ENCODE peak calls at places on chromosomes 11 and 22, in six cellular contexts. B is NCI-H774; F is GM18507; I is fibroblast of pulmonary artery; E is activated effector memory CD4-positive, alpha-beta T cell treated with anti-CD3 and anti-CD28 coated beads, Interleukin-2, amount 50 U/mL, for 16 hours; V is erythroblast. K is an unnamed sample.

GRCh38 chr11:114395776-114396175 is 4.5 kb downstream of the C11orf71 start:
- DNase-seq in I (no peak), V (peak; percentile 28), F (no peak), E (no peak), B (no peak), K (no peak)

GRCh38 chr22:35039625-35040024 is 26.3 kb upstream of the ISX start:
- DNase-seq in I (no peak), F (no peak), V (no peak), E (no peak), B (no peak), K (no peak)

GRCh38 chr22:37455896-37456295 is 28.6 kb upstream of the ELFN2 start:
- DNase-seq in F (no peak), B (no peak), V (no peak), I (peak; percentile 17), E (no peak), K (no peak)

GRCh38 chr22:24107668-24108067 is 73.6 kb upstream of the SUSD2 start:
- DNase-seq in E (no peak), V (no peak), B (no peak), F (no peak), I (peak; percentile 89), K (no peak)

GRCh38 chr11:26247340-26247739 is 84.6 kb upstream of the ANO3 start:
- DNase-seq in I (peak; percentile 21), F (no peak), E (no peak), B (no peak), V (no peak), K (no peak)

GRCh38 chr11:82047200-82047599 is 686.5 kb downstream of the FAM181B start:
- DNase-seq in V (no peak), F (no peak), I (no peak), B (no peak), E (no peak), K (no peak)

GRCh38 chr11:111923351-111923788 is 4.7 kb downstream of the C11orf52 start:
- DNase-seq in F (no peak), B (no peak), V (no peak), I (peak; percentile 55), E (no peak), K (no peak)

GRCh38 chr11:109320595-109320994 is 101.4 kb upstream of the C11orf87 start:
- DNase-seq in I (peak; percentile 64), V (no peak), F (no peak), B (no peak), E (no peak), K (no peak)

GRCh38 chr11:34654491-34655334 is 33.8 kb downstream of the EHF start:
- DNase-seq in B (peak; percentile 14), V (no peak), F (no peak), I (peak; percentile 85), E (no peak), K (no peak)

GRCh38 chr11:69637956-69638871 is 2.7 kb upstream of the CCND1 start:
- DNase-seq in B (no peak), E (no peak), I (peak; percentile 64), F (no peak), V (no peak), K (no peak)

GRCh38 chr22:27629908-27630733 is 171.4 kb downstream of the MN1 start:
- DNase-seq in V (no peak), B (no peak), E (no peak), F (no peak), I (no peak), K (no peak)

GRCh38 chr22:23029521-23030228 is 40.6 kb upstream of the GNAZ start:
- DNase-seq in I (no peak), V (no peak), E (no peak), F (no peak), B (no peak), K (no peak)

GRCh38 chr22:19132153-19132552 is 1.0 kb downstream of the TSSK2 start:
- DNase-seq in V (no peak), B (no peak), I (no peak), E (no peak), F (no peak), K (no peak)

GRCh38 chr11:116193321-116194114 is 579.3 kb downstream of the BUD13 start:
- DNase-seq in F (no peak), B (peak; percentile 67), E (no peak), I (peak; percentile 55), V (no peak), K (no peak)

GRCh38 chr22:38706101-38706884 is 549 bp downstream of the GTPBP1 start:
- DNase-seq in F (no peak), I (peak; percentile 36), V (peak; percentile 79), B (no peak), E (peak; percentile 76), K (no peak)

GRCh38 chr11:103994111-103994510 is 42.3 kb upstream of the DDI1 start:
- DNase-seq in E (no peak), F (no peak), V (no peak), B (no peak), I (no peak), K (no peak)

GRCh38 chr22:27576413-27576812 is 225.1 kb downstream of the MN1 start:
- DNase-seq in I (no peak), F (no peak), V (no peak), B (no peak), E (no peak), K (no peak)

GRCh38 chr11:96188625-96189006 is 154.4 kb downstream of the MAML2 start:
- DNase-seq in B (no peak), E (peak; percentile 66), I (peak; percentile 75), V (no peak), F (peak; percentile 20), K (no peak)

GRCh38 chr11:104968365-104968855 is at the start of gene CASP4:
- DNase-seq in B (peak; percentile 78), F (no peak), E (no peak), I (peak; percentile 89), V (peak; percentile 47), K (no peak)

GRCh38 chr11:77418981-77419592 is 54.8 kb downstream of the PAK1 start:
- DNase-seq in V (no peak), F (no peak), E (no peak), B (no peak), I (peak; percentile 20), K (no peak)

GRCh38 chr22:47371263-47372090 is 609.0 kb downstream of the TBC1D22A start:
- DNase-seq in V (no peak), F (no peak), B (no peak), E (peak; percentile 51), I (no peak), K (no peak)

GRCh38 chr22:43310311-43310710 is 32.9 kb downstream of the SCUBE1 start:
- DNase-seq in I (no peak), E (no peak), V (peak; percentile 28), B (no peak), F (no peak), K (no peak)

GRCh38 chr11:43548921-43549320 is 131.6 kb upstream of the HSD17B12 start:
- DNase-seq in I (no peak), B (no peak), E (no peak), F (no peak), V (no peak), K (no peak)

GRCh38 chr11:31947051-31947450 is 135.9 kb upstream of the PAX6 start:
- DNase-seq in I (no peak), E (no peak), B (no peak), V (no peak), F (no peak), K (no peak)

GRCh38 chr11:108732395-108732794 is 67.5 kb downstream of the DDX10 start:
- DNase-seq in V (no peak), F (no peak), E (no peak), I (no peak), B (peak; percentile 92), K (no peak)

GRCh38 chr11:116986521-116987105 is 111.6 kb downstream of the SIK3 start:
- DNase-seq in B (no peak), I (peak; percentile 71), E (no peak), V (no peak), F (no peak), K (no peak)

GRCh38 chr11:72069787-72070251 is 10.5 kb downstream of the NUMA1 start:
- DNase-seq in F (no peak), I (peak; percentile 81), B (no peak), E (no peak), V (peak; percentile 86), K (no peak)

GRCh38 chr11:108580043-108580442 is 13.5 kb downstream of the EXPH5 start:
- DNase-seq in B (no peak), E (no peak), F (no peak), V (no peak), I (no peak), K (no peak)

GRCh38 chr11:105969756-105970155 is 52.3 kb downstream of the MSANTD4 start:
- DNase-seq in B (no peak), I (no peak), V (no peak), E (no peak), F (no peak), K (no peak)

GRCh38 chr22:40803292-40803691 is 15.9 kb downstream of the SLC25A17 start:
- DNase-seq in I (no peak), F (no peak), V (no peak), E (no peak), B (no peak), K (no peak)

GRCh38 chr11:17386331-17387084 is 2.0 kb downstream of the KCNJ11 start:
- DNase-seq in V (peak; percentile 49), E (peak; percentile 74), I (peak; percentile 51), F (no peak), B (peak; percentile 9), K (no peak)

GRCh38 chr11:86069408-86070086 is 663 bp upstream of the PICALM start:
- DNase-seq in F (no peak), E (no peak), B (peak; percentile 65), I (peak; percentile 97), V (no peak), K (no peak)

GRCh38 chr22:43446037-43446803 is 34.4 kb downstream of the MPPED1 start:
- DNase-seq in B (peak; percentile 0), V (no peak), I (no peak), E (no peak), F (no peak), K (no peak)

GRCh38 chr11:550021-550745 is 10.4 kb downstream of the LMNTD2 start:
- DNase-seq in B (no peak), I (no peak), E (no peak), F (no peak), V (no peak), K (no peak)

GRCh38 chr22:45134313-45134712 is 29.4 kb upstream of the NUP50 start:
- DNase-seq in I (no peak), V (no peak), E (no peak), F (no peak), B (no peak), K (no peak)

GRCh38 chr11:114050258-114050927 is 9.1 kb upstream of the ZBTB16 start:
- DNase-seq in E (no peak), I (no peak), B (no peak), V (no peak), F (no peak), K (no peak)

GRCh38 chr11:73969091-73969490 is 13.6 kb downstream of the UCP2 start:
- DNase-seq in I (no peak), B (no peak), F (no peak), V (no peak), E (no peak), K (no peak)

GRCh38 chr22:49620666-49621065 is 207.0 kb downstream of the BRD1 start:
- DNase-seq in F (no peak), V (no peak), E (no peak), I (no peak), B (no peak), K (no peak)

GRCh38 chr11:11521306-11522002 is 100.4 kb downstream of the GALNT18 start:
- DNase-seq in F (no peak), B (no peak), E (no peak), I (no peak), V (no peak), K (no peak)

GRCh38 chr11:112928136-112928535 is 33.1 kb upstream of the NCAM1 start:
- DNase-seq in I (no peak), F (no peak), B (no peak), V (no peak), E (no peak), K (no peak)

K was measured in GM12892.